ENCODE peak calls at places on chromosomes 5 and 9, in five cellular contexts. Q is OCI-LY7, Z is hepatocyte, P is PC-3, M is neural progenitor cell. W is an unnamed sample.

GRCh38 chr5:14161825-14162556 is 18.8 kb downstream of the TRIO start:
- DNase-seq in M (no peak), Z (no peak), P (no peak), Q (no peak), W (no peak)

GRCh38 chr9:87020169-87020935 is 73.0 kb upstream of the GAS1 start:
- DNase-seq in Z (no peak), M (no peak), P (no peak), Q (no peak), W (no peak)

GRCh38 chr5:149271717-149272558 is at the start of gene AFAP1L1:
- DNase-seq in Z (peak), P (peak), Q (no peak), M (peak), W (peak)

GRCh38 chr5:37838152-37838932 is 1.5 kb downstream of the GDNF start:
- DNase-seq in P (peak), M (peak), Q (no peak), Z (peak), W (no peak)

GRCh38 chr5:16508730-16509531 is 43.3 kb upstream of the ZNF622 start:
- DNase-seq in Q (no peak), M (peak), Z (peak), P (peak), W (peak)

GRCh38 chr5:143355710-143356109 is 47.8 kb downstream of the NR3C1 start:
- DNase-seq in Q (no peak), M (no peak), Z (peak), P (peak), W (peak)

GRCh38 chr9:22214497-22215031 is 205.5 kb upstream of the CDKN2B start:
- DNase-seq in P (peak), Z (no peak), Q (no peak), M (no peak), W (no peak)

GRCh38 chr5:29218138-29218537 is 1975.3 kb upstream of the CDH6 start:
- DNase-seq in M (no peak), Q (no peak), P (peak), Z (no peak), W (no peak)

GRCh38 chr5:115379622-115380344 is 83.3 kb upstream of the CCDC112 start:
- DNase-seq in Q (no peak), M (no peak), Z (no peak), P (peak), W (peak)

GRCh38 chr5:123819818-123820217 is 307.8 kb downstream of the CSNK1G3 start:
- DNase-seq in P (peak), Z (no peak), Q (no peak), M (no peak), W (no peak)

GRCh38 chr5:168878121-168878520 is 299.0 kb upstream of the PANK3 start:
- DNase-seq in Q (no peak), P (no peak), M (no peak), Z (no peak), W (no peak)

GRCh38 chr5:133902521-133903118 is 65.8 kb downstream of the C5orf15 start:
- DNase-seq in M (no peak), Z (no peak), Q (no peak), P (no peak), W (no peak)

GRCh38 chr9:73170185-73170957 is 18.7 kb downstream of the ANXA1 start:
- DNase-seq in M (no peak), Q (no peak), Z (no peak), P (no peak), W (no peak)

GRCh38 chr5:200985-201384 is 9.7 kb downstream of the LRRC14B start:
- DNase-seq in Z (no peak), Q (peak), M (no peak), P (no peak), W (no peak)

GRCh38 chr5:73436535-73437125 is 11.9 kb downstream of the FOXD1 start:
- DNase-seq in Z (peak), Q (no peak), M (no peak), P (no peak), W (no peak)

GRCh38 chr9:34254141-34254913 is 74.7 kb downstream of the KIF24 start:
- DNase-seq in P (peak), Z (peak), M (no peak), Q (no peak), W (peak)

GRCh38 chr9:34554211-34555001 is 31.6 kb upstream of the ENHO start:
- DNase-seq in M (no peak), Q (no peak), P (no peak), Z (no peak), W (no peak)

GRCh38 chr5:68662804-68663307 is 431.0 kb upstream of the SLC30A5 start:
- DNase-seq in M (no peak), Q (no peak), P (no peak), Z (no peak), W (no peak)

GRCh38 chr9:131773911-131774379 is 34.1 kb upstream of the RAPGEF1 start:
- DNase-seq in P (peak), Q (peak), M (peak), Z (peak), W (no peak)

GRCh38 chr5:120730214-120730613 is 266.1 kb downstream of the PRR16 start:
- DNase-seq in P (no peak), M (no peak), Z (no peak), Q (no peak), W (no peak)
- TF ChIP-seq EZH2phosphoT487 in P (no peak), M (no peak), Z (no peak), Q (no peak), W (no peak)

GRCh38 chr9:133665096-133665495 is 28.9 kb downstream of the DBH start:
- DNase-seq in Q (no peak), P (no peak), Z (no peak), M (no peak), W (no peak)

GRCh38 chr9:133664173-133664572 is 28.0 kb downstream of the DBH start:
- DNase-seq in P (no peak), Z (no peak), M (no peak), Q (no peak), W (no peak)

GRCh38 chr9:133665535-133665934 is 29.4 kb downstream of the DBH start:
- DNase-seq in P (no peak), M (no peak), Z (no peak), Q (no peak), W (no peak)

GRCh38 chr9:133666387-133666786 is 30.2 kb downstream of the DBH start:
- DNase-seq in Z (no peak), Q (no peak), M (no peak), P (no peak), W (no peak)

GRCh38 chr9:133664651-133665050 is 28.5 kb downstream of the DBH start:
- DNase-seq in M (no peak), Z (no peak), P (no peak), Q (no peak), W (no peak)
- TF ChIP-seq EZH2phosphoT487 in M (no peak), Z (no peak), P (no peak), Q (no peak), W (no peak)

DNA sequence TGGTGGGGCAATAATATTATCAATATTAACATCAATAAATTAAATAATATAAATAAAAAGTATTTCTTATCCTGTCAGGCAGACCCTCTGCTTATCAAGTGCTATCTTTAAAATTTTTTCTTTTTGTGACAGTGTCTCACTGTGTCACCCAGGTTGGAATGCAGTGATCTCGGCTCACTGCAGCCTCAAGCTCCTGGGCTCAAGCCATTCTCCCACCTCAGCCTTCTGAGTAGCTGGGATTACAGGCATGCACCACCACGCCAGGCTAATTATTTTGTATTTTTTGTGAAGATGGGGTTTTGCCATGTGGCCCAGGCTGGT is 53.2 kb downstream of the NDST1 start:
- DNase-seq in Q (no peak), Z (no peak), M (no peak), P (no peak), W (no peak)
- TF ChIP-seq EZH2phosphoT487 in Q (no peak), Z (no peak), M (no peak), P (no peak), W (no peak)

DNA sequence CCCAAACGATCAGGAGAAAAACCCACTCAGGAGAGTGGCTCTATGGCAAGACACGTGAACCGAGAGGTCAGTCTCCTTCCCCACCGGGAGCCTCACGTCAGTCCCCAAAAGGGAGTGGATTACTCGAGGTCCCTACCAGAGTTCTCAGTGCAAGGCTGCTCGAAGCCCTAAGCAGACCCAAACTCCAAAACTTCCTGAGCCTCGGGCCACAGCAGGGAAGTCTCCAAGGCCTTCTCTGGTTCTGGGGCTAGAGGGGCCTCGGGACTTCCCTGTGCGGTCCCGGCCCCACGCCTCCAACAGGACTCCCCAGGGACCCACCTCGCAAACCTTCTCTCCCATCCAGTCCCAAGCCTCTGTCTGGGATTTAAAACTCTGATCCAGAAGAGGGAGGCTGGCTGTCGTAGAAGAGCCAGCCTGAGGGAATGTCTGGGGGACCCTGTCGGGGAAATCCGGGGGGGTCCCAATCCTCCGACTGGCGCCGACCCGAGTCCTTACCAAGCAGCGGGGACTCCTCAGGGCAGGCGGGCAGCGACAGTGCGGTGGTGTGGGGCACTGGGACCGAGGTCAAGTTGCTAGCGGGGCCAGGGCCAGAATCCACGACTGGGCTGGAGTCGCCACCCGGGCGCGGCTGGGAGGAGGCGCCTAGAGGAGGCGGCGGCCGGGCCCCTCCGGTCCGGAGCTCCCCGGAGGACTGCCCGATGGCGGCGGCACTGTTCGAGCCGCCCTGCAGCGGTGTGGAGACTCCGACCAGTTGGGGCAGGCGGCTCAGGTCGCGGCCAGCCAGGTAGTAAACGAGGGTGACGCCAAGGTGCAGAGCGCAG is 663 bp downstream of the B4GALT1 start:
- DNase-seq in M (peak), Q (peak), P (no peak), Z (peak), W (no peak)
- TF ChIP-seq EZH2phosphoT487 in M (no peak), Q (no peak), P (no peak), Z (no peak), W (no peak)

DNA sequence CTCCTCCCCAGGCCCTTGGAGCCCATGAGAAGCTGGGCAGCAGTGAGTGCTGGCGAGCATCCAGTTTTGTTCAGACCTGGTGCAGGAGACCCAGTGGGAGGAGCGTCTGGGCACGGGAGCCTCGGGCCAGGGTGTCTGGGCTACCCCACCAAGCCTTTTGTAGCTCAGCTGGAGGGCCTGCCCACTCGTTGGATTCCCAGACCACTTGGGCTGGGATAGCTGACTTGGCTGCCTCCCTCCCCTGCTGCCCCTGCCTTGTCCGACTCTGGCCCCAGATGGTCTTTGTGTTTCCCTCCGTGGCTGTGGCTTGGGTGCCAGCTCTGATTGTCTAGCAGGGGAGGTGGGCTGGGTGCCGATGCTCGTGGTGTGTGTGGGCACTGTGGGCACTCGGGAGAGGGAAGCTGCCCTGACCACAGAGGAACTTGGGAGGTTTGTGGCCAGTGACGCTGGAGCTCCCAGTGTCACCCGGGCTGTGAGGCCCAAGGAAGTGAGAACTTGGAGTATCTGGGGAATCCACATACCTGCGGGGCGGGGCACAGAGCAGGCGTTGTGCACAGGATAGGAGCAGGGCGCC is 47.3 kb downstream of the WNK2 start:
- DNase-seq in P (no peak), M (no peak), Z (no peak), Q (no peak), W (no peak)
- TF ChIP-seq EZH2phosphoT487 in P (no peak), M (no peak), Z (no peak), Q (no peak), W (no peak)

GRCh38 chr5:181024245-181025029 is 15.6 kb upstream of the BTNL9 start:
- DNase-seq in M (no peak), Z (no peak), P (no peak), Q (no peak), W (no peak)
- TF ChIP-seq EZH2phosphoT487 in M (no peak), Z (no peak), P (no peak), Q (no peak), W (no peak)